ENCODE peak calls at places on chromosomes 2 and 18, in four cellular contexts. Q is WTC11, R is K562, T is HepG2. A is an unnamed sample.

GRCh38 chr2:153935511-153935910 is 63.8 kb downstream of the GALNT13 start:
- DNase-seq in T (no peak), Q (no peak), R (no peak), A (no peak)

GRCh38 chr2:195864316-195864715 is 204.3 kb downstream of the DNAH7 start:
- DNase-seq in R (no peak), T (no peak), Q (no peak), A (no peak)

GRCh38 chr18:29076645-29077044 is 899.7 kb upstream of the CDH2 start:
- DNase-seq in T (no peak), R (no peak), Q (no peak), A (no peak)

GRCh38 chr2:24365051-24365450 is 4.7 kb upstream of the ITSN2 start:
- DNase-seq in R (peak; percentile 67), Q (no peak), T (no peak), A (no peak)

GRCh38 chr2:39265315-39265714 is 21.5 kb upstream of the CDKL4 start:
- DNase-seq in R (no peak), Q (no peak), T (no peak), A (no peak)

GRCh38 chr2:96113367-96113677 is 3.0 kb downstream of the ADRA2B start:
- DNase-seq in T (no peak), Q (peak; percentile 63), R (no peak), A (no peak)

GRCh38 chr2:15748736-15749323 is 157.2 kb downstream of the DDX1 start:
- DNase-seq in Q (peak; percentile 86), R (peak; percentile 78), T (peak; percentile 62), A (no peak)

GRCh38 chr2:174442546-174443510 is 44.0 kb downstream of the GPR155 start:
- DNase-seq in R (no peak), T (no peak), Q (no peak), A (no peak)

GRCh38 chr2:43212931-43213330 is 13.5 kb downstream of the ZFP36L2 start:
- DNase-seq in T (no peak), R (no peak), Q (no peak), A (no peak)

GRCh38 chr2:98948956-98949739 is 13.1 kb upstream of the CRACDL start:
- DNase-seq in T (no peak), Q (no peak), R (no peak), A (no peak)

GRCh38 chr2:201345636-201346213 is 11.4 kb downstream of the FLACC1 start:
- DNase-seq in Q (no peak), T (no peak), R (no peak), A (no peak)

GRCh38 chr2:233006648-233007047 is 6.4 kb downstream of the NGEF start:
- DNase-seq in R (no peak), Q (no peak), T (no peak), A (no peak)

GRCh38 chr2:67650292-67651133 is 253.4 kb downstream of the ETAA1 start:
- DNase-seq in R (peak; percentile 37), Q (peak; percentile 69), T (peak; percentile 63), A (no peak)

GRCh38 chr2:20012282-20013060 is at the start of gene MATN3:
- DNase-seq in R (peak; percentile 20), T (peak; percentile 68), Q (peak; percentile 77), A (no peak)

GRCh38 chr2:224166661-224167060 is 127.6 kb upstream of the SERPINE2 start:
- DNase-seq in Q (no peak), R (no peak), T (no peak), A (no peak)

GRCh38 chr18:70376914-70377258 is 88.0 kb downstream of the SOCS6 start:
- DNase-seq in R (no peak), T (peak; percentile 100), Q (no peak), A (no peak)

GRCh38 chr18:62521082-62521481 is 1.7 kb upstream of the ZCCHC2 start:
- DNase-seq in T (no peak), R (no peak), Q (no peak), A (no peak)

GRCh38 chr2:64348386-64349142 is 105.4 kb upstream of the LGALSL start:
- DNase-seq in R (no peak), T (no peak), Q (no peak), A (no peak)

GRCh38 chr2:72349016-72349415 is 201.4 kb upstream of the CYP26B1 start:
- DNase-seq in T (no peak), R (no peak), Q (no peak), A (no peak)

GRCh38 chr2:233061007-233061590 is 957 bp downstream of the INPP5D start:
- DNase-seq in T (no peak), R (no peak), Q (no peak), A (no peak)

GRCh38 chr2:237351046-237351445 is 62.9 kb downstream of the COL6A3 start:
- DNase-seq in R (no peak), T (no peak), Q (peak; percentile 50), A (no peak)

GRCh38 chr2:72034353-72035095 is 113.1 kb downstream of the CYP26B1 start:
- DNase-seq in T (no peak), R (no peak), Q (no peak), A (no peak)

GRCh38 chr2:216163518-216163917 is 54.4 kb downstream of the XRCC5 start:
- DNase-seq in T (no peak), Q (no peak), R (no peak), A (no peak)

GRCh38 chr2:75627902-75628504 is 18.6 kb upstream of the MRPL19 start:
- DNase-seq in Q (peak; percentile 85), R (peak; percentile 79), T (peak; percentile 75), A (no peak)

GRCh38 chr2:33275689-33276444 is 200.6 kb upstream of the RASGRP3 start:
- DNase-seq in T (peak; percentile 78), R (peak; percentile 71), Q (no peak), A (no peak)

GRCh38 chr18:42977982-42978595 is 137.4 kb downstream of the RIT2 start:
- DNase-seq in R (no peak), Q (no peak), T (no peak), A (no peak)

GRCh38 chr2:160482673-160483072 is 10.9 kb downstream of the RBMS1 start:
- DNase-seq in T (no peak), R (no peak), Q (no peak), A (no peak)

GRCh38 chr2:234308814-234309195 is 188.1 kb downstream of the ARL4C start:
- DNase-seq in R (no peak), Q (no peak), T (no peak), A (peak; percentile 71)

GRCh38 chr2:240436626-240437180 is 1.2 kb downstream of the GPC1 start:
- DNase-seq in Q (no peak), T (no peak), R (no peak), A (no peak)

DNA sequence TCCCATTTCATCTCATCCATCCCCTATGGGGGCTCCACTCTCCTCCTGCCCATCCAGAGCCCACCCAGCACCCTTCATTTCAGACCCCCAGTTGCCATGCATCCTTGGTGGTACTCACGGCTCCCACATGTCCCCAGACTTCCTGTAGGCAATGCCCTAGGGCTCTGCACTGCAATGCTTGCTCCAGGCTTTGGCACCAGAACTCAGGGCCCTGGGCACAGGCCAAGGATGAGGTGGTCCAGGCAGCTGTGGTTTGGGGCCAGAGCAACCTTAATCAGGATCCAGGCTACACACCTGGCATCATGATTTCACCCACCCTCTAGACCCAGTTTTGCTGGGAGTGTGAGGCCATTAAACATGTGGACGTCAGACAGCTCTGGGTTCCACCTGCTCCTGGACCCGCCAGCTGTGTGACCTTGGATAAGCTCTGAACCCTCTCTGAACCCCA is 414 bp downstream of the SFTPB start:
- DNase-seq in Q (no peak), R (no peak), T (no peak), A (no peak)
- TF ChIP-seq CBFB in Q (no peak), R (no peak), T (no peak), A (no peak)

GRCh38 chr2:46086578-46087070 is 210.6 kb upstream of the EPAS1 start:
- DNase-seq in T (no peak), Q (no peak), R (no peak), A (no peak)
- TF ChIP-seq ETV6 in T (no peak), Q (no peak), R (no peak), A (no peak)

GRCh38 chr2:12727641-12728040 is 10.9 kb downstream of the TRIB2 start:
- DNase-seq in T (no peak), Q (no peak), R (no peak), A (no peak)
- TF ChIP-seq CBFB in T (no peak), Q (no peak), R (no peak), A (no peak)

DNA sequence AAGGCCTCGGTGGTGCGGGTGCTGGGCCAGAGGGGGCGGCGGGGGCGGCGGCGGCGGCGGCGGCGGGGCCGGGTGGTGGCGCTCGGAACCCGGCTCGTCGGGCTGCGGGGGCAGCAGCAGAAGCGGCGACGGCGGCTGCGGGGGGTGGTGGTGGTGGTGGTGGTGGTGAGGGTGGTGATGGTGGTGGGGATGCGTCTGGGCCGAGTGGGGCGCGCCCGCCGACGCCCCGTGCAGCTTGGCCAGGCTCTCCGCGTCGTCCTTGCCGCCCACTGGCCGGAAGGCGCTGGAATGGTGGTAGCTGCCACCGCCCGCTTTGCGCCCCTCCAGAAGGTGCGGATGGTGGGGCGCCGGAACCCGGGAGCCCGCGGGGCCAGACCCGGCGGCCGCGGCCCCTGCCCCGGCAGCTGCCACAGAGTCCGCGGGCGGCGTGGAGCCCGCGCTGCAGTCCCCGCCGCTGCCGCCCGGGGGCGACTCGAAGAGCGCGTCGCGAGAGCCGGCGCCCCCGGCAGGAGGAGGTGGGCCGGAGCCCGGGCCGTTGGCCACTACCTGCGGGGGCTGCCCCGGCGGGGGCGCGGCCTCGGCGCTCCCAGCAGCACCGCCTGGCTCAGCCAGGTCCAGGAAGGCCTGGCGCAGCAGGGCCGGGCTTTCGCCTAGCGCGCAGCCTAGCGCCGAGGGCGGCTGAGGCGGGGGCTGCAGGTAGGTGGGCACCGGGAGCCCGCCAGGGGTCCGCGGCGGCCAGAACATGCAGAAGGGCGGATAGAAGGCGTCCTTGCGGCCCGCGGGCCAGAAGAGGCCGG is 4.2 kb downstream of the SKOR2 start:
- DNase-seq in Q (peak; percentile 71), R (no peak), T (no peak), A (no peak)
- TF ChIP-seq ETV6 in Q (no peak), R (no peak), T (no peak), A (no peak)

A was measured in GM12878.